ENCODE peak calls at places on chromosomes 5 and 9, in four cellular contexts. H, K, E and T are unnamed samples.

GRCh38 chr5:171630047-171630669 is 155.5 kb upstream of the SMIM23 start:
- DNase-seq in K (peak; percentile 64), H (peak; percentile 85), E (no peak), T (peak; percentile 37)

GRCh38 chr5:123047706-123048105 is 11.2 kb upstream of the PPIC start:
- DNase-seq in E (no peak), K (no peak), H (no peak), T (no peak)

GRCh38 chr5:81577091-81577490 is 173.8 kb downstream of the SSBP2 start:
- DNase-seq in K (no peak), E (no peak), H (no peak), T (no peak)

GRCh38 chr5:161167001-161167765 is 315.2 kb upstream of the ATP10B start:
- DNase-seq in H (no peak), K (no peak), E (no peak), T (no peak)

GRCh38 chr5:112174959-112175594 is 244.0 kb downstream of the EPB41L4A start:
- DNase-seq in H (no peak), K (peak; percentile 71), E (no peak), T (peak; percentile 56)

GRCh38 chr5:119470851-119471451 is 18.7 kb downstream of the HSD17B4 start:
- DNase-seq in E (no peak), H (no peak), K (peak; percentile 66), T (peak; percentile 9)

GRCh38 chr5:30502277-30502676 is 691.2 kb upstream of the CDH6 start:
- DNase-seq in K (peak; percentile 3), E (no peak), H (no peak), T (no peak)

GRCh38 chr9:94809778-94810177 is 83.3 kb downstream of the AOPEP start:
- DNase-seq in K (no peak), E (no peak), H (no peak), T (no peak)

GRCh38 chr5:10635257-10635860 is 71.5 kb downstream of the ANKRD33B start:
- DNase-seq in H (no peak), E (peak; percentile 62), K (peak; percentile 22), T (no peak)

GRCh38 chr5:40985501-40985900 is 76.2 kb downstream of the C7 start:
- DNase-seq in E (no peak), H (no peak), K (no peak), T (no peak)

GRCh38 chr9:72753261-72753893 is 199.5 kb downstream of the ALDH1A1 start:
- DNase-seq in H (no peak), E (no peak), K (peak; percentile 32), T (peak; percentile 29)

GRCh38 chr9:98678244-98678842 is 30.4 kb downstream of the GABBR2 start:
- DNase-seq in K (peak; percentile 25), E (no peak), H (no peak), T (peak; percentile 25)

GRCh38 chr5:116370886-116371285 is 203.7 kb downstream of the SEMA6A start:
- DNase-seq in E (no peak), K (peak; percentile 45), H (no peak), T (no peak)

GRCh38 chr5:72817076-72817476 is 615 bp downstream of the TNPO1 start:
- DNase-seq in K (peak; percentile 68), E (peak; percentile 77), H (peak; percentile 88), T (peak; percentile 49)

GRCh38 chr5:78509884-78510769 is 138.4 kb downstream of the LHFPL2 start:
- DNase-seq in H (peak; percentile 87), E (peak; percentile 84), K (peak; percentile 44), T (peak; percentile 78)

GRCh38 chr5:120405923-120406322 is 58.2 kb upstream of the PRR16 start:
- DNase-seq in K (peak; percentile 71), H (no peak), E (no peak), T (no peak)

GRCh38 chr9:35835216-35835604 is 6.2 kb downstream of the TMEM8B start:
- DNase-seq in K (peak; percentile 10), H (no peak), E (peak; percentile 66), T (peak; percentile 46)

GRCh38 chr9:70003786-70004185 is 39.9 kb upstream of the MAMDC2 start:
- DNase-seq in K (peak; percentile 12), E (no peak), H (no peak), T (no peak)

GRCh38 chr9:100064872-100065581 is 33.8 kb downstream of the ERP44 start:
- DNase-seq in K (peak; percentile 52), E (no peak), H (no peak), T (no peak)

GRCh38 chr5:173730610-173731302 is 114.3 kb upstream of the BOD1 start:
- DNase-seq in K (no peak), E (no peak), H (no peak), T (no peak)

GRCh38 chr5:112109331-112109993 is 309.6 kb downstream of the EPB41L4A start:
- DNase-seq in E (no peak), H (no peak), K (peak; percentile 95), T (peak; percentile 2)

GRCh38 chr9:105484226-105484625 is 36.4 kb downstream of the FSD1L start:
- DNase-seq in K (no peak), H (no peak), E (no peak), T (peak; percentile 62)

GRCh38 chr9:120619751-120620655 is 40.0 kb upstream of the CDK5RAP2 start:
- DNase-seq in H (no peak), E (no peak), K (peak; percentile 81), T (peak; percentile 77)

GRCh38 chr5:177275883-177276282 is 27.6 kb downstream of the RAB24 start:
- DNase-seq in E (no peak), K (no peak), H (no peak), T (no peak)

GRCh38 chr5:151890299-151890698 is 34.4 kb downstream of the GLRA1 start:
- DNase-seq in K (no peak), E (no peak), H (no peak), T (no peak)

GRCh38 chr5:56837956-56838355 is 22.6 kb downstream of the MAP3K1 start:
- DNase-seq in H (no peak), K (no peak), E (no peak), T (no peak)

GRCh38 chr5:40240111-40240510 is 439.6 kb upstream of the PTGER4 start:
- DNase-seq in E (no peak), K (no peak), H (no peak), T (no peak)

GRCh38 chr5:61447780-61448495 is 115.9 kb downstream of the ZSWIM6 start:
- DNase-seq in K (no peak), H (no peak), E (no peak), T (no peak)

GRCh38 chr9:72030762-72031161 is 29.7 kb downstream of the C9orf57 start:
- DNase-seq in H (no peak), K (no peak), E (no peak), T (peak; percentile 91)

GRCh38 chr5:179793470-179794139 is at the start of gene LTC4S:
- DNase-seq in K (peak; percentile 92), E (peak; percentile 88), H (peak; percentile 93), T (no peak)

GRCh38 chr5:169072223-169072622 is 228.7 kb downstream of the SLIT3 start:
- DNase-seq in H (no peak), E (no peak), K (no peak), T (no peak)

GRCh38 chr5:4204616-4205151 is 609.1 kb downstream of the IRX1 start:
- DNase-seq in K (no peak), H (no peak), E (no peak), T (no peak)

GRCh38 chr5:9895305-9895650 is 265.1 kb upstream of the TAS2R1 start:
- DNase-seq in K (no peak), H (no peak), E (no peak), T (no peak)

GRCh38 chr9:129008986-129009583 is 19.0 kb downstream of the SH3GLB2 start:
- DNase-seq in E (no peak), K (no peak), H (peak; percentile 64), T (no peak)

GRCh38 chr5:92519717-92520632 is 1061.0 kb downstream of the NR2F1-AS1 start:
- DNase-seq in E (no peak), K (no peak), H (no peak), T (no peak)

GRCh38 chr5:163634061-163634460 is 128.6 kb downstream of the MAT2B start:
- DNase-seq in H (no peak), K (no peak), E (no peak), T (no peak)

GRCh38 chr5:78008356-78008967 is 232.3 kb upstream of the TBCA start:
- DNase-seq in K (peak; percentile 70), E (no peak), H (no peak), T (peak; percentile 31)

GRCh38 chr9:133042676-133043075 is 11.9 kb downstream of the GTF3C5 start:
- DNase-seq in H (no peak), K (no peak), E (peak; percentile 18), T (no peak)

GRCh38 chr9:133043449-133044035 is 12.7 kb downstream of the GTF3C5 start:
- DNase-seq in H (no peak), K (no peak), E (peak; percentile 34), T (no peak)

GRCh38 chr9:133044661-133045060 is 13.9 kb downstream of the GTF3C5 start:
- DNase-seq in H (no peak), K (no peak), E (no peak), T (no peak)

GRCh38 chr9:133044125-133044524 is 13.3 kb downstream of the GTF3C5 start:
- DNase-seq in E (peak; percentile 3), K (no peak), H (no peak), T (no peak)

DNA sequence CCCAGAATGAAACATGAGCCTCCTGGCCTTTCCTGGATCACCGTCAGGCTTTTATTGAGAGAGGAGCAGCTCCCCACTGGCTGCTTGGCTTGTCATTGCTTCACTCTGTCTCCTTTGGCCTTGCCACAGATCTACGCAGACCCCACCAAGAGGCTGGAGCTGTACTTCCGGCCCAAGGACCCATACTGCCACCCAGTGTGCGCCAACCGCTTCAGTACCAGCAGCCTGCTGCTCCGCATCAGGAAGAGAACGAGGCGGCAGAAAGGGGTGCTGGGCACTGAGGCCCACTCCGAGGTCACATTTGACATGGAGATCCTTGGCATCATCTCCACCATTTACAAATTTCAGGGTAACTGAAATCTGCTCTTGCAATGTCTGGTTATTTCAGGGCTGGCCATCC is 11.2 kb downstream of the GTF3C5 start:
- DNase-seq in K (no peak), E (peak; percentile 29), H (peak; percentile 37), T (no peak)
- H3K36me3 ChIP-seq in K (peaks cover 30% of the 10 kb centered on the region), E (peaks cover 3% of the 10 kb centered on the region), H (peaks cover 24% of the 10 kb centered on the region), T (peaks cover 12% of the 10 kb centered on the region)

DNA sequence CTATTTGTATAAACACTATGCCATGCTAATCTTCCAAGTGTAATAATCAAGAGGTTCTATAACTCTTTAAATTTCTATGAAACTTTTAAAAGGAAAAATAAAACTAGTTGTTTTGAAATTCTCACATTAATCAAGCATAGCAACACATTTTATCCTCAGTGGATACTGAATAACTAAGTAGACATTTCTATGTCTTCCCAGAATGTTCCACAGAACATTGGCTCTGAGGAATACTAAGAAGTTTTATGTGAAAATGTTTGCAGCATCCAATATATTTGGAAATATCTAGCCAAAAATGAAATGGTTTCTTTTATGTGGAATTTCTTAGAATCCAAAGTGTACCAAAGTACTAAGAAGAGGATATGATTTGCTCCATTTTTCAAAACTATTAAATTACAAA is 175.7 kb upstream of the COX7C start:
- DNase-seq in E (no peak), K (no peak), H (no peak), T (no peak)
- H3K36me3 ChIP-seq in E (no peaks in the 10 kb centered on the region), K (no peaks in the 10 kb centered on the region), H (no peaks in the 10 kb centered on the region), T (no peaks in the 10 kb centered on the region)

GRCh38 chr9:37187269-37187668 is 66.9 kb downstream of the ZCCHC7 start:
- DNase-seq in K (no peak), H (no peak), E (no peak), T (peak; percentile 2)
- H3K36me3 ChIP-seq in K (no peaks in the 10 kb centered on the region), H (no peaks in the 10 kb centered on the region), E (no peaks in the 10 kb centered on the region), T (peaks cover 3% of the 10 kb centered on the region)

GRCh38 chr5:885127-885442 is 7.5 kb downstream of the BRD9 start:
- DNase-seq in E (no peak), K (no peak), H (peak; percentile 68), T (no peak)
- H3K36me3 ChIP-seq in E (peaks cover 19% of the 10 kb centered on the region), K (peaks cover 61% of the 10 kb centered on the region), H (peaks cover 55% of the 10 kb centered on the region), T (peaks cover 31% of the 10 kb centered on the region)